ENCODE peak calls at places on chromosome 14, in ten cellular contexts. E is GM23248, W is OCI-LY7, F is HCT116, Y is PC-3, I is GM23338, T is SK-N-SH, H is hepatocyte, R is MM.1S, D is Karpas-422. O is an unnamed sample. For H3K9me2, the result is how much of the 10 kb centered on the place peaks cover.

GRCh38 chr14:70567791-70568190 is 32.7 kb downstream of the MED6 start:
- DNase-seq in E (peak), W (peak), F (peak), Y (peak), I (peak), T (peak), H (peak), R (peak), D (peak), O (no peak)

GRCh38 chr14:72554994-72555608 is 338.8 kb downstream of the DPF3 start:
- DNase-seq in E (no peak), W (no peak), F (no peak), Y (peak), I (no peak), T (no peak), H (no peak), R (no peak), D (no peak), O (no peak)

GRCh38 chr14:106417224-106418049 is 891.1 kb downstream of the TMEM121 start:
- DNase-seq in E (peak), W (peak), F (peak), Y (no peak), I (peak), T (peak), H (peak), R (peak), D (peak), O (no peak)

GRCh38 chr14:29144598-29144997 is 378.0 kb downstream of the FOXG1 start:
- DNase-seq in E (peak), W (no peak), F (no peak), Y (peak), I (no peak), T (no peak), H (no peak), R (no peak), D (no peak), O (no peak)

GRCh38 chr14:43116341-43116740 is 1390.7 kb downstream of the FSCB start:
- DNase-seq in E (no peak), W (no peak), F (no peak), Y (peak), I (no peak), T (no peak), H (no peak), R (no peak), D (no peak), O (no peak)

GRCh38 chr14:64147126-64147790 is 146.9 kb downstream of the ESR2 start:
- DNase-seq in E (no peak), W (no peak), F (no peak), Y (no peak), I (no peak), T (no peak), H (no peak), R (no peak), D (no peak), O (no peak)

GRCh38 chr14:30256627-30257026 is 302.3 kb upstream of the G2E3 start:
- DNase-seq in E (no peak), W (no peak), F (no peak), Y (no peak), I (no peak), T (no peak), H (no peak), R (no peak), D (no peak), O (no peak)

GRCh38 chr14:101922866-101923265 is 41.5 kb upstream of the DYNC1H1 start:
- DNase-seq in E (no peak), W (no peak), F (no peak), Y (no peak), I (no peak), T (no peak), H (no peak), R (no peak), D (no peak), O (no peak)

GRCh38 chr14:77000340-77001235 is 27.9 kb downstream of the IRF2BPL start:
- DNase-seq in E (peak), W (peak), F (no peak), Y (no peak), I (peak), T (peak), H (peak), R (peak), D (peak), O (no peak)

GRCh38 chr14:91098591-91098990 is 15.3 kb upstream of the DGLUCY start:
- DNase-seq in E (no peak), W (no peak), F (no peak), Y (peak), I (no peak), T (no peak), H (no peak), R (no peak), D (no peak), O (no peak)

GRCh38 chr14:103748539-103748867 is 32.9 kb downstream of the ZFYVE21 start:
- DNase-seq in E (no peak), W (peak), F (no peak), Y (no peak), I (no peak), T (no peak), H (no peak), R (peak), D (no peak), O (no peak)

GRCh38 chr14:90388437-90388836 is 8.4 kb upstream of the CALM1 start:
- DNase-seq in E (peak), W (no peak), F (peak), Y (peak), I (peak), T (no peak), H (peak), R (no peak), D (no peak), O (peak)

GRCh38 chr14:24297190-24297964 is 2.2 kb downstream of the DHRS1 start:
- DNase-seq in E (peak), W (peak), F (no peak), Y (peak), I (peak), T (peak), H (peak), R (no peak), D (no peak), O (no peak)

GRCh38 chr14:37172936-37173613 is 669 bp upstream of the SLC25A21 start:
- DNase-seq in E (no peak), W (no peak), F (no peak), Y (peak), I (no peak), T (no peak), H (no peak), R (no peak), D (no peak), O (no peak)

GRCh38 chr14:52781629-52782028 is 9.8 kb downstream of the GNPNAT1 start:
- DNase-seq in E (no peak), W (no peak), F (no peak), Y (no peak), I (no peak), T (no peak), H (no peak), R (no peak), D (no peak), O (no peak)

GRCh38 chr14:68951051-68951797 is 27.9 kb downstream of the ACTN1 start:
- DNase-seq in E (peak), W (no peak), F (peak), Y (peak), I (no peak), T (peak), H (peak), R (no peak), D (no peak), O (peak)

GRCh38 chr14:23028800-23029199 is 5.9 kb downstream of the PSMB5 start:
- DNase-seq in E (peak), W (no peak), F (no peak), Y (no peak), I (no peak), T (no peak), H (no peak), R (no peak), D (no peak), O (no peak)

GRCh38 chr14:96072076-96072475 is 32.9 kb downstream of the C14orf132 start:
- DNase-seq in E (no peak), W (no peak), F (no peak), Y (no peak), I (no peak), T (no peak), H (no peak), R (no peak), D (no peak), O (no peak)

GRCh38 chr14:95500201-95500681 is 16.2 kb downstream of the SYNE3 start:
- DNase-seq in E (no peak), W (no peak), F (no peak), Y (no peak), I (no peak), T (no peak), H (no peak), R (no peak), D (no peak), O (no peak)

GRCh38 chr14:62015248-62015647 is 253.0 kb downstream of the SNAPC1 start:
- DNase-seq in E (peak), W (no peak), F (no peak), Y (peak), I (no peak), T (no peak), H (no peak), R (no peak), D (no peak), O (no peak)

GRCh38 chr14:68418192-68419118 is 374.4 kb downstream of the ZFP36L1 start:
- DNase-seq in E (no peak), W (no peak), F (no peak), Y (no peak), I (no peak), T (no peak), H (no peak), R (no peak), D (no peak), O (no peak)

GRCh38 chr14:74362361-74362915 is 14.2 kb downstream of the VRTN start:
- DNase-seq in E (peak), W (peak), F (peak), Y (peak), I (peak), T (peak), H (peak), R (peak), D (peak), O (peak)

DNA sequence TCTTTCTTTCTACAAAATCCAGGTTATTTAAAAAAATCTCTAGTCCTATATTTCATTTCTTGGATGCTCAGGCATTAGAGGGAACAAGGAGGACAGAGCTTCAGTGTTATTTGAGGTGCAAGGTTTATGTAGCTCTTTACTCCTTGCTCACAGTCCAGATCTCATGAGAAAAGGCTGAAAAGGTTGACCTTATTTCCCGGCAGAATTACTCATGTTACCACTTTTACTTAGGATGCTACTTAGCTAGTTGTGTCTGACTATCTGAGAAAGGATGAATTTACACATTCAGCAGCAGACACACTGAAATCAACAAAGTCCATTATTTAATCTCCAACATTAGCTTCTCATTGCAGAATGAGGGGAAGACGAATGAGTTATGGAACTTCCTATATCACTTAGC is 47.4 kb upstream of the EGLN3 start:
- DNase-seq in E (no peak), W (no peak), F (no peak), Y (no peak), I (no peak), T (no peak), H (no peak), R (no peak), D (no peak), O (no peak)
- H3K9me2 ChIP-seq in E (under half), W (under half), F (under half), Y (under half), I (under half), T (under half), H (under half), R (under half), D (under half), O (under half)

GRCh38 chr14:21191261-21191808 is 35.5 kb upstream of the OR5AU1 start:
- DNase-seq in E (no peak), W (no peak), F (no peak), Y (no peak), I (no peak), T (peak), H (no peak), R (no peak), D (no peak), O (no peak)

GRCh38 chr14:21191809-21192446 is 36.1 kb upstream of the OR5AU1 start:
- DNase-seq in E (peak), W (peak), F (peak), Y (peak), I (peak), T (peak), H (peak), R (peak), D (peak), O (peak)

GRCh38 chr14:21194597-21194996 is 38.7 kb upstream of the OR5AU1 start:
- DNase-seq in E (no peak), W (no peak), F (no peak), Y (no peak), I (no peak), T (no peak), H (no peak), R (no peak), D (no peak), O (no peak)

GRCh38 chr14:21192875-21193535 is 37.1 kb upstream of the OR5AU1 start:
- DNase-seq in E (peak), W (no peak), F (no peak), Y (no peak), I (no peak), T (no peak), H (no peak), R (no peak), D (no peak), O (no peak)

DNA sequence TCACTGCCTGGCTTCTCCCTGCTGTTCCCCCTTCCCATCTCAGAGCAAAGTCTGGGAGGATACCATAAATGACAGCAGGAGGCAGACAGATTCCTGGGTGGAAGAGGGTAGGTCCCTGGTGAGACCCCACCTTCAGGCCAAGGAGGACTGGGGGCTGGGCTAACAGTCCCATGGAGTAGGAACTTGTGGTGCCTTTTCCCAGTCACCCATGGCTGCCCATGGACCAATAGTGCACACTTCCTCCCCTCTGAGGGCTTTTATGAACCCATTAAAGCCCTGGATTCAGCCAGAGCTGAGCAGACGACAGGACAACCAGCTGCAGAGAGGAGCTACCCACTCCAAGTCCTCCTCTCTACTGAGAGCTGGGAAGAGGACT is 36.6 kb upstream of the OR5AU1 start:
- DNase-seq in E (no peak), W (no peak), F (no peak), Y (no peak), I (no peak), T (no peak), H (no peak), R (no peak), D (no peak), O (no peak)
- H3K4me3 ChIP-seq in E (peak), W (peak), F (peak), Y (peak), I (peak), T (peak), H (no peak), R (peak), D (peak), O (no peak)

GRCh38 chr14:88325883-88326282 is 2.8 kb upstream of the KCNK10 start:
- DNase-seq in E (no peak), W (no peak), F (no peak), Y (no peak), I (peak), T (no peak), H (no peak), R (no peak), D (no peak), O (no peak)
- H3K4me2 ChIP-seq in E (no peak), W (no peak), F (no peak), Y (peak), I (peak), T (no peak), H (peak), R (no peak), D (no peak), O (no peak)

GRCh38 chr14:49853158-49853477 is 530 bp upstream of the NEMF start:
- DNase-seq in E (no peak), W (no peak), F (no peak), Y (no peak), I (no peak), T (peak), H (no peak), R (no peak), D (no peak), O (no peak)

GRCh38 chr14:49857427-49858003 is 4.9 kb upstream of the NEMF start:
- DNase-seq in E (no peak), W (peak), F (no peak), Y (no peak), I (no peak), T (no peak), H (no peak), R (no peak), D (peak), O (no peak)

GRCh38 chr14:49849213-49849847 is 3.3 kb downstream of the NEMF start:
- DNase-seq in E (no peak), W (no peak), F (no peak), Y (peak), I (no peak), T (no peak), H (no peak), R (no peak), D (peak), O (no peak)

GRCh38 chr14:49852351-49853157 is at the start of gene NEMF:
- DNase-seq in E (peak), W (peak), F (peak), Y (peak), I (peak), T (peak), H (peak), R (peak), D (peak), O (peak)

GRCh38 chr14:49853572-49854375 is 1.2 kb upstream of the NEMF start:
- DNase-seq in E (peak), W (peak), F (peak), Y (peak), I (peak), T (peak), H (peak), R (peak), D (peak), O (peak)
- H3K9me2 ChIP-seq in E (under half), W (under half), F (under half), Y (under half), I (under half), T (under half), H (under half), R (under half), D (under half), O (under half)

DNA sequence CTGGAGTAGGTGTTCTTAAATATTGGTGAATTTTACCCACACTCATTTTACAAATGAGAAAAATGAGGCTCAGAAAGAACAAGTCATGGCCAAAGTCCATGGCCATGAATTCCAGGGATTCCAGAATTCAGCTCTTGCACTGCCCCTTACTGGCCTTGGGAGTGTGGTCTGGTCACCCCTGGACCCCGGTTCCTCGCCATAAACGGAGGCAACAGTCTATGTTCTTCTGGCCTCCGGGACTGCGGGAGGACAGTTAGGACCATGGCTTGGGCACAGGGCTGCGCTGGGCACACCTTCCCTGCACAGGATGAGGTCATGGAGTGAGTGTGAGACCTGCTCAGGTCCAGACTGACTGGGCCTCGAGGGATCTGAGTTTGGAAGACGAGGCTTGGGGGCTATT is 6.9 kb downstream of the CCDC197 start:
- DNase-seq in E (no peak), W (no peak), F (no peak), Y (no peak), I (no peak), T (no peak), H (no peak), R (no peak), D (no peak), O (no peak)
- H3K4me3 ChIP-seq in E (no peak), W (no peak), F (no peak), Y (no peak), I (no peak), T (no peak), H (no peak), R (no peak), D (no peak), O (no peak)